ENCODE peak calls at places on chromosomes 11 and 22, in four cellular contexts. Z is K562, Y is HepG2, M is WTC11. I is an unnamed sample.

GRCh38 chr11:73538381-73538872 is 59.5 kb downstream of the FAM168A start:
- DNase-seq in Z (no peak), Y (no peak), M (no peak), I (peak; percentile 55)

GRCh38 chr11:46631676-46632075 is 14.3 kb downstream of the ATG13 start:
- DNase-seq in Z (no peak), Y (no peak), M (no peak), I (no peak)

GRCh38 chr11:96199563-96200025 is 143.4 kb downstream of the MAML2 start:
- DNase-seq in Z (no peak), Y (no peak), M (no peak), I (no peak)

GRCh38 chr11:28017816-28018215 is 90.1 kb downstream of the KIF18A start:
- DNase-seq in Z (no peak), Y (no peak), M (no peak), I (no peak)

GRCh38 chr11:65418431-65418680 is 4.2 kb upstream of the NEAT1 start:
- DNase-seq in Z (no peak), Y (no peak), M (no peak), I (no peak)

GRCh38 chr22:42977574-42977973 is 37.4 kb downstream of the PACSIN2 start:
- DNase-seq in Z (no peak), Y (no peak), M (no peak), I (no peak)

GRCh38 chr11:16607675-16608644 is 130.5 kb upstream of the C11orf58 start:
- DNase-seq in Z (peak; percentile 64), Y (no peak), M (peak; percentile 78), I (peak; percentile 69)

GRCh38 chr11:107691003-107691402 is 20.9 kb downstream of the SLN start:
- DNase-seq in Z (no peak), Y (no peak), M (no peak), I (no peak)

GRCh38 chr11:131248588-131248987 is 121.8 kb upstream of the NTM start:
- DNase-seq in Z (no peak), Y (no peak), M (no peak), I (no peak)

GRCh38 chr11:131802416-131802815 is 432.0 kb downstream of the NTM start:
- DNase-seq in Z (no peak), Y (no peak), M (no peak), I (no peak)

GRCh38 chr11:73140213-73141030 is 1.7 kb downstream of the FCHSD2 start:
- DNase-seq in Z (no peak), Y (no peak), M (peak; percentile 45), I (peak; percentile 56)

GRCh38 chr11:108790501-108791299 is 125.8 kb downstream of the DDX10 start:
- DNase-seq in Z (no peak), Y (no peak), M (no peak), I (no peak)

GRCh38 chr11:5737091-5737490 is 843 bp downstream of the OR56B1 start:
- DNase-seq in Z (no peak), Y (no peak), M (no peak), I (no peak)

GRCh38 chr11:65437436-65438227 is 15.0 kb downstream of the NEAT1 start:
- DNase-seq in Z (no peak), Y (no peak), M (no peak), I (no peak)

GRCh38 chr22:45473626-45474237 is 29.0 kb upstream of the FBLN1 start:
- DNase-seq in Z (no peak), Y (peak; percentile 41), M (no peak), I (no peak)

GRCh38 chr22:48429621-48430020 is 1398.1 kb downstream of the BRD1 start:
- DNase-seq in Z (no peak), Y (no peak), M (no peak), I (no peak)

GRCh38 chr22:23113067-23113846 is 28.5 kb downstream of the RSPH14 start:
- DNase-seq in Z (peak; percentile 55), Y (no peak), M (no peak), I (peak; percentile 84)

GRCh38 chr22:38487946-38488345 is 18.2 kb downstream of the DDX17 start:
- DNase-seq in Z (no peak), Y (no peak), M (no peak), I (no peak)

GRCh38 chr11:16791494-16791961 is 53.1 kb downstream of the C11orf58 start:
- DNase-seq in Z (no peak), Y (peak; percentile 24), M (no peak), I (no peak)

GRCh38 chr11:19890308-19890707 is 177.7 kb downstream of the NAV2 start:
- DNase-seq in Z (no peak), Y (no peak), M (no peak), I (no peak)

GRCh38 chr11:102608699-102609098 is 16.4 kb downstream of the MMP20 start:
- DNase-seq in Z (no peak), Y (no peak), M (no peak), I (no peak)

GRCh38 chr11:87258171-87258833 is 220.6 kb downstream of the TMEM135 start:
- DNase-seq in Z (no peak), Y (no peak), M (no peak), I (no peak)

GRCh38 chr22:19061471-19062138 is 60.6 kb downstream of the DGCR2 start:
- DNase-seq in Z (no peak), Y (no peak), M (no peak), I (no peak)

GRCh38 chr11:11157201-11157600 is 195.8 kb downstream of the CSNK2A3 start:
- DNase-seq in Z (peak; percentile 39), Y (peak; percentile 33), M (peak; percentile 67), I (peak; percentile 59)

GRCh38 chr11:13826505-13827278 is 135.8 kb upstream of the SPON1 start:
- DNase-seq in Z (peak; percentile 42), Y (no peak), M (no peak), I (no peak)

GRCh38 chr11:97743205-97743742 is 1277.5 kb upstream of the CNTN5 start:
- DNase-seq in Z (no peak), Y (no peak), M (no peak), I (no peak)

GRCh38 chr22:27435839-27436581 is 365.5 kb downstream of the MN1 start:
- DNase-seq in Z (no peak), Y (no peak), M (no peak), I (peak; percentile 78)

GRCh38 chr11:77223797-77224196 is 77.7 kb downstream of the GDPD4 start:
- DNase-seq in Z (no peak), Y (no peak), M (no peak), I (no peak)

GRCh38 chr11:134512791-134513538 is 100.9 kb upstream of the B3GAT1 start:
- DNase-seq in Z (no peak), Y (no peak), M (no peak), I (no peak)

GRCh38 chr22:27438271-27438980 is 363.1 kb downstream of the MN1 start:
- DNase-seq in Z (no peak), Y (no peak), M (no peak), I (peak; percentile 75)

GRCh38 chr11:24664399-24664798 is 167.5 kb downstream of the LUZP2 start:
- DNase-seq in Z (no peak), Y (no peak), M (no peak), I (no peak)
- TF ChIP-seq FOXJ3 in Z (no peak), Y (no peak), M (no peak), I (no peak)

GRCh38 chr11:94175545-94175944 is 46.9 kb downstream of the PANX1 start:
- DNase-seq in Z (no peak), Y (no peak), M (no peak), I (no peak)
- TF ChIP-seq FOXJ3 in Z (no peak), Y (no peak), M (no peak), I (no peak)

GRCh38 chr11:3340025-3340424 is 38.9 kb downstream of the ZNF195 start:
- DNase-seq in Z (peak; percentile 70), Y (no peak), M (no peak), I (no peak)
- TF ChIP-seq FOXJ3 in Z (no peak), Y (no peak), M (no peak), I (no peak)

GRCh38 chr22:41525450-41526225 is 18.6 kb downstream of the POLR3H start:
- DNase-seq in Z (no peak), Y (no peak), M (no peak), I (no peak)

GRCh38 chr22:41524809-41525449 is 19.3 kb downstream of the POLR3H start:
- DNase-seq in Z (no peak), Y (no peak), M (peak; percentile 29), I (no peak)

GRCh38 chr22:41522813-41523212 is 21.5 kb downstream of the POLR3H start:
- DNase-seq in Z (no peak), Y (no peak), M (no peak), I (no peak)

GRCh38 chr22:41524283-41524682 is 20.0 kb downstream of the POLR3H start:
- DNase-seq in Z (no peak), Y (no peak), M (no peak), I (no peak)

DNA sequence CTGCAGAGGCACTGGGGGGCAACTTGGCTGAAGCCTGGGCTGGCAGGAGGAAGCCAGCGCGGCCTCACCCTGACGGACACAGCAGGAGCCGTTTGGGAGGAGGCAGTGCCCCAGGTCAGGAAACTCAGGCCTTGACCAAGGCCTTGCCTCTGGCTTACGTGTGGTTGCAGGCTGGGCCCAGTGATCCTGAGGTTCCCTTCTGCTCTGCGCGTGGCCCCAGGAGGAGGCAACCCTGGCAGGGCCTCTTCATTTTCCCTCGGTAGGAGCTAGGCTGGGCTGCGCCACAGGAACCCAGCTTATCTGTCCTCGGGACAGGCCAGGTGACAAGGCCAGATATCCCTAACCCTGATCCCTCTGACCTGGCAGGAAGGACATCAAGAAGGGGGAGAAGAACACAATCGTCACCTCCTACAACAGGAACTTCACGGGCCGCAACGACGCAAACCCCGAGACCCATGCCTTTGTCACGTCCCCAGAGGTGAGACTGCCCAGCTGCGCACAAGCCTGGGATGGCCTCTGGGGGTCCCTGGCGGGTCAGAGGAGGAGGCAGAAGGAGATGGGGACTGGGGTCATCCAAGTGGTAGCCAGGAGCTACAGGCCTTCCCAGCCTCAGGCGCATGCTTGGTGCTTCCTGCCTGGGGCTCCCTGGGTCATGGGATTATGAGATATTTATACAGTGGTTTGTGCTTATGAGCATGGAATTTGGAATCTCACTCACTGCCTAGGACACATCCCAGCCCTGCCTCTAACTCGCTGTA is 20.6 kb downstream of the POLR3H start:
- DNase-seq in Z (peak; percentile 90), Y (no peak), M (peak; percentile 41), I (peak; percentile 26)
- TF ChIP-seq FOXJ3 in Z (no peak), Y (no peak), M (no peak), I (no peak)

GRCh38 chr11:1153105-1153950 is 4.4 kb upstream of the MUC5AC start:
- DNase-seq in Z (no peak), Y (peak; percentile 7), M (no peak), I (peak; percentile 28)
- TF ChIP-seq FOXJ3 in Z (no peak), Y (no peak), M (no peak), I (no peak)

DNA sequence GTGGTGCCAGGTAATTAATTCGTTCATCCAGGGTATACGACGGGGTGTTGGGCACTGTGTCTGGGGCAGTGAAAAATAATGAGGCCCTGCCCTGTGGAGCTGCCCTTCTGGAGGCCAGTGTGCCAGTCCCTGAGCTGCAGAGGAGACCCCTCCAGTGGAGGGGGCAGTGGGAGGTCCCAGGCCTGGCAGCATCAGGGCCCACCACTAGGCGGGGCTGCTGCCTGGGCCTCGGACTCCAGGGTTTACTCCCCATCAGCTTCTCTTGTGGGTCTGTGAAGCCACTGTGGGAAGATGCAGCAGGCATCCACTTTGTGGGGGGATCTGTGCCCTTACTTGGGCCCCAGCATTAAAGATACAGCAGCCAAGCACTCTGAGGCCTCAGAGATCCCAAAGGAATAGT is 17.4 kb upstream of the TMPRSS6 start:
- DNase-seq in Z (peak; percentile 16), Y (no peak), M (peak; percentile 47), I (peak; percentile 58)
- TF ChIP-seq FOXJ3 in Z (no peak), Y (no peak), M (no peak), I (no peak)

GRCh38 chr11:67409261-67409666 is 5.4 kb downstream of the TBC1D10C start:
- DNase-seq in Z (no peak), Y (no peak), M (no peak), I (no peak)
- TF ChIP-seq FOXJ3 in Z (no peak), Y (no peak), M (no peak), I (no peak)

GRCh38 chr22:16824718-16825687 is at the start of gene XKR3:
- DNase-seq in Z (no peak), Y (no peak), M (no peak), I (no peak)
- TF ChIP-seq FOXJ3 in Z (no peak), Y (no peak), M (no peak), I (no peak)

I was measured in SK-N-SH.